ENCODE peak calls at places on chromosome 10, in six cellular contexts. S is mammary epithelial cell, V is OCI-LY7, A is A549, Y is adrenal gland, E is colonic mucosa. Z is an unnamed sample. For H3K4me1, the result is how much of the 10 kb centered on the place peaks cover.

GRCh38 chr10:12559578-12560178 is 210.3 kb downstream of the CAMK1D start:
- DNase-seq in S (no peak), V (no peak), A (no peak), Y (no peak), E (no peak), Z (no peak)

GRCh38 chr10:12782537-12782936 is 219.0 kb downstream of the CCDC3 start:
- DNase-seq in S (peak), V (peak), A (peak), Y (peak), E (peak), Z (no peak)

GRCh38 chr10:12391191-12391590 is 41.8 kb downstream of the CAMK1D start:
- DNase-seq in S (no peak), V (no peak), A (no peak), Y (peak), E (no peak), Z (no peak)

GRCh38 chr10:97849491-97850402 is at the start of gene GOLGA7B:
- DNase-seq in S (peak), V (peak), A (peak), Y (no peak), E (peak), Z (peak)

GRCh38 chr10:93330824-93331223 is 151.3 kb downstream of the MYOF start:
- DNase-seq in S (no peak), V (no peak), A (no peak), Y (no peak), E (no peak), Z (no peak)

GRCh38 chr10:29140991-29141390 is 147.9 kb upstream of the LYZL1 start:
- DNase-seq in S (peak), V (no peak), A (peak), Y (no peak), E (no peak), Z (no peak)

GRCh38 chr10:111999205-111999914 is 184.2 kb downstream of the GPAM start:
- DNase-seq in S (no peak), V (no peak), A (no peak), Y (no peak), E (no peak), Z (no peak)

GRCh38 chr10:76356557-76356956 is 925.1 kb downstream of the LRMDA start:
- DNase-seq in S (no peak), V (no peak), A (no peak), Y (no peak), E (no peak), Z (no peak)

GRCh38 chr10:43287056-43288007 is 20.5 kb upstream of the RASGEF1A start:
- DNase-seq in S (peak), V (peak), A (peak), Y (no peak), E (peak), Z (peak)

GRCh38 chr10:116557305-116557880 is 11.7 kb downstream of the PNLIP start:
- DNase-seq in S (no peak), V (no peak), A (no peak), Y (no peak), E (no peak), Z (no peak)

GRCh38 chr10:131070856-131071255 is 240.7 kb downstream of the TCERG1L start:
- DNase-seq in S (no peak), V (no peak), A (no peak), Y (no peak), E (no peak), Z (no peak)

GRCh38 chr10:51073461-51074237 is 638 bp upstream of the PRKG1 start:
- DNase-seq in S (peak), V (no peak), A (no peak), Y (peak), E (peak), Z (no peak)

GRCh38 chr10:114311496-114312195 is 72.6 kb downstream of the VWA2 start:
- DNase-seq in S (no peak), V (no peak), A (no peak), Y (no peak), E (no peak), Z (no peak)

GRCh38 chr10:1579671-1580070 is 157.7 kb downstream of the ADARB2 start:
- DNase-seq in S (no peak), V (no peak), A (no peak), Y (no peak), E (no peak), Z (no peak)
- H3K4me1 ChIP-seq in S (under half), V (under half), A (under half), Y (under half), E (under half), Z (under half)

GRCh38 chr10:124667425-124668130 is 76.6 kb downstream of the FAM53B start:
- DNase-seq in S (no peak), V (no peak), A (no peak), Y (no peak), E (peak), Z (no peak)
- H3K4me1 ChIP-seq in S (under half), V (under half), A (under half), Y (half or more), E (under half), Z (half or more)

DNA sequence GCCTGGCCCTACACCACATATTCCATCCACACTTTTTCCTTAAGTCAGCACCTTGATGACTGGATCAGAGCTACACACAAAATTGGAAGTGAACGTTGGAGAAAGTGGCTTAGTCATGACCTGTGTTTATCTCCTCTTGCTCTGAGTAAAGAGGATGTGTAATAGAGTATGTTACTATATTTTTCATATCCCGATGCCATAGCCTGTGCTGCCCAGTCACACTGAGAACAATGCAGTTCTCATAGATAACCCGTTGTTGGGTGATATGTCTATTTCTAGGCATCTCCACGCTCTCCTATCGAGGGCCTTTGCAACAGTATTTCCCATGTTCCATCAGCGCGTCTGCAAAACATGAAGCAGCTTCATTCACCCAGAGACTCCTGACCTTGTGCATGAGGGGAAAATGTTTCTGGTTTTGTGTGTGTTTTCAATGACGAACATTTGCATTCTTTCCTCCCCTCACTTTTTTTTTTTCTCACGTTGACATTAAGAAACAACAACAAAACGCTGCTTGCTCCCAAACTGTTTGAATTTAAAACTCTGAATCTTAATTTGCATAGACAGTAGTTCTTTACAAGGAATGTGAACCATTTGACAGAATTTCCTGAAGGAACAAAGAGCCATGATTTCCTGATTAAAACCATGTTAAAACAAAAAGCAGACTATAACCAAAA is 43.4 kb downstream of the GRK5 start:
- DNase-seq in S (peak), V (no peak), A (no peak), Y (no peak), E (no peak), Z (no peak)
- H3K4me1 ChIP-seq in S (under half), V (under half), A (half or more), Y (half or more), E (under half), Z (under half)

GRCh38 chr10:102675887-102676616 is 31.8 kb downstream of the TRIM8 start:
- DNase-seq in S (peak), V (no peak), A (no peak), Y (peak), E (no peak), Z (no peak)
- H3K4me1 ChIP-seq in S (under half), V (under half), A (under half), Y (half or more), E (under half), Z (under half)

GRCh38 chr10:44994752-44995530 is 5.8 kb upstream of the ZNF22 start:
- DNase-seq in S (no peak), V (no peak), A (no peak), Y (no peak), E (no peak), Z (no peak)

GRCh38 chr10:44993922-44994751 is 6.6 kb upstream of the ZNF22 start:
- DNase-seq in S (no peak), V (no peak), A (no peak), Y (no peak), E (no peak), Z (no peak)

GRCh38 chr10:44992732-44993225 is 7.9 kb upstream of the ZNF22 start:
- DNase-seq in S (no peak), V (no peak), A (no peak), Y (no peak), E (no peak), Z (no peak)

GRCh38 chr10:44992070-44992731 is 8.5 kb upstream of the ZNF22 start:
- DNase-seq in S (no peak), V (no peak), A (no peak), Y (no peak), E (peak), Z (no peak)

DNA sequence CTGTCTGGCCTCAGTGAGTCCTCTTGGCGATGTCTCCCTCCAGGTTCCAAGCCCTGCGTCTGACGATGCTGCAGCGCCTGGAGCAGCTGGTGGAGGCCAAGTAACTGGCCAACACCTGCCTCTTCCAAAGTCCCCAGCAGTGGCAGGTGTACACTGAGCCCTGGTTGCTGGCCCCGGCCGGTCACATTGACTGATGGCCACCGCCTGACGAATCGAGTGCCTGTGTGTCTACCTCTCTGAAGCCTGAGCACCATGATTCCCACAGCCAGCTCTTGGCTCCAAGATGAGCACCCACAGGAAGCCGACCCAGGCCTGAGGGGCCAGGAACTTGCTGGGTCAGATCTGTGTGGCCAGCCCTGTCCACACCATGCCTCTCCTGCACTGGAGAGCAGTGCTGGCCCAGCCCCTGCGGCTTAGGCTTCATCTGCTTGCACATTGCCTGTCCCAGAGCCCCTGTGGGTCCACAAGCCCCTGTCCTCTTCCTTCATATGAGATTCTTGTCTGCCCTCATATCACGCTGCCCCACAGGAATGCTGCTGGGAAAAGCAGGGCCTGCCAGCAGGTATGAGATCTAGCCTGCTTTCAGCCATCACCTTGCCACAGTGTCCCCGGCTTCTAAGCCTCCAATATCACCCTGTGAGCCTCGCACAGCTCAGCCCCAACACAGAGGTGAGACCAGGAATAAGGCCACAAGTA is 7.3 kb upstream of the ZNF22 start:
- DNase-seq in S (no peak), V (no peak), A (no peak), Y (no peak), E (no peak), Z (no peak)
- H3K4me1 ChIP-seq in S (under half), V (under half), A (under half), Y (under half), E (under half), Z (under half)

GRCh38 chr10:78335691-78336401 is 302.2 kb downstream of the RPS24 start:
- DNase-seq in S (no peak), V (no peak), A (no peak), Y (peak), E (peak), Z (no peak)
- H3K4me1 ChIP-seq in S (under half), V (under half), A (under half), Y (under half), E (under half), Z (under half)

DNA sequence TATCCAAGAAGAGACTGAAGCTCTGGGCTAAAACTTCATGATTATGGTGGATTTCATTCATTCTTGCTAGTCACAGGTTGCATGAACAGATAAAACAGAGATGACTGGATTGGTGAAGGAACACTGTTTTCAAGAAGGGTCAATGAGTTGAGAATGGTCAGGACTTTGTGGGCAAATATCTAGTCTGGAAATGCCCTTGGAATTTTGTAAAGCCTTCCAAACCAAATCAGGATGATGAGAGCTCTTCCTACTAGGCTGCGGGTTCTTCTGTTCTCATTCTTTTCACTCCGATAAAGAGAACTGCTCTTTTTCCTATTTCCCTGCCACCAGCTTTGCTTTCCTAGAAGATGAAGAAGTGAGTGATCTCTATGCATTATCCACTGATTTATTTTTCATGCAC is 171.4 kb downstream of the ARID5B start:
- DNase-seq in S (no peak), V (no peak), A (no peak), Y (no peak), E (no peak), Z (no peak)
- H3K4me1 ChIP-seq in S (under half), V (under half), A (under half), Y (half or more), E (under half), Z (half or more)

GRCh38 chr10:102776779-102777417 is 33.1 kb downstream of the WBP1L start:
- DNase-seq in S (peak), V (no peak), A (no peak), Y (peak), E (peak), Z (no peak)
- H3K4me1 ChIP-seq in S (under half), V (under half), A (under half), Y (half or more), E (under half), Z (under half)

GRCh38 chr10:95336702-95337101 is 45.9 kb upstream of the PDLIM1 start:
- DNase-seq in S (no peak), V (no peak), A (no peak), Y (no peak), E (no peak), Z (no peak)
- H3K4me1 ChIP-seq in S (under half), V (under half), A (under half), Y (under half), E (under half), Z (under half)

Z was measured in CD4-positive, alpha-beta memory T cell.